ENCODE peak calls at places on chromosomes 5 and 9, in six cellular contexts. One of them, this sample, is unnamed.

GRCh38 chr5:32076699-32077695 is 97.1 kb downstream of the GOLPH3 start:
- DNase-seq in left colon: no peak
- DNase-seq in RWPE1: peak
- DNase-seq in Caco-2: no peak
- DNase-seq in Daoy: peak
- DNase-seq in iris pigment epithelial cell: peak
- DNase-seq in this sample: peak

GRCh38 chr5:1875843-1876671 is 6.7 kb downstream of the IRX4 start:
- DNase-seq in left colon: no peak
- DNase-seq in RWPE1: no peak
- DNase-seq in Caco-2: no peak
- DNase-seq in Daoy: peak
- DNase-seq in iris pigment epithelial cell: no peak
- DNase-seq in this sample: no peak

GRCh38 chr9:89996717-89997116 is 391.9 kb downstream of the GADD45G start:
- DNase-seq in left colon: no peak
- DNase-seq in RWPE1: no peak
- DNase-seq in Caco-2: peak
- DNase-seq in Daoy: no peak
- DNase-seq in iris pigment epithelial cell: no peak
- DNase-seq in this sample: peak

GRCh38 chr5:386432-387341 is 56.3 kb upstream of the EXOC3 start:
- DNase-seq in left colon: no peak
- DNase-seq in RWPE1: peak
- DNase-seq in Caco-2: no peak
- DNase-seq in Daoy: no peak
- DNase-seq in iris pigment epithelial cell: no peak
- DNase-seq in this sample: no peak

GRCh38 chr9:98418578-98419259 is 163.3 kb upstream of the TBC1D2 start:
- DNase-seq in left colon: no peak
- DNase-seq in RWPE1: no peak
- DNase-seq in Caco-2: no peak
- DNase-seq in Daoy: no peak
- DNase-seq in iris pigment epithelial cell: no peak
- DNase-seq in this sample: no peak

GRCh38 chr5:91182763-91183162 is 200.4 kb downstream of the ARRDC3 start:
- DNase-seq in left colon: peak
- DNase-seq in RWPE1: no peak
- DNase-seq in Caco-2: no peak
- DNase-seq in Daoy: no peak
- DNase-seq in iris pigment epithelial cell: peak
- DNase-seq in this sample: no peak

GRCh38 chr9:132006657-132007370 is 72.9 kb downstream of the MED27 start:
- DNase-seq in left colon: no peak
- DNase-seq in RWPE1: peak
- DNase-seq in Caco-2: no peak
- DNase-seq in Daoy: no peak
- DNase-seq in iris pigment epithelial cell: peak
- DNase-seq in this sample: no peak

GRCh38 chr9:33311953-33312352 is 21.6 kb downstream of the NFX1 start:
- DNase-seq in left colon: no peak
- DNase-seq in RWPE1: no peak
- DNase-seq in Caco-2: no peak
- DNase-seq in Daoy: no peak
- DNase-seq in iris pigment epithelial cell: peak
- DNase-seq in this sample: no peak

GRCh38 chr9:37972346-37972745 is 68.4 kb upstream of the SLC25A51 start:
- DNase-seq in left colon: no peak
- DNase-seq in RWPE1: no peak
- DNase-seq in Caco-2: peak
- DNase-seq in Daoy: no peak
- DNase-seq in iris pigment epithelial cell: peak
- DNase-seq in this sample: no peak

GRCh38 chr9:25716220-25716872 is 38.1 kb upstream of the TUSC1 start:
- DNase-seq in left colon: peak
- DNase-seq in RWPE1: peak
- DNase-seq in Caco-2: peak
- DNase-seq in Daoy: no peak
- DNase-seq in iris pigment epithelial cell: peak
- DNase-seq in this sample: peak

This sample was measured in HuH-7.